ENCODE peak calls at places on chromosomes 12 and 14, in five cellular contexts. S is stimulated activated CD4-positive, alpha-beta T cell treated with anti-CD3 and anti-CD28 coated beads, Interleukin-2, amount 100 ng/mL, for 48 hours; Y is activated naive CD4-positive, alpha-beta T cell; T is pons; G is H54. P is an unnamed sample.

GRCh38 chr12:124517260-124518050 is 50.0 kb downstream of the NCOR2 start:
- DNase-seq in T (peak; percentile 86), S (no peak), Y (no peak), G (no peak), P (no peak)

GRCh38 chr14:101235042-101235871 is 326.0 kb upstream of the DIO3 start:
- DNase-seq in G (peak; percentile 86), S (peak; percentile 34), T (peak; percentile 29), Y (no peak), P (peak; percentile 91)

GRCh38 chr12:59654061-59654460 is 58.2 kb downstream of the SLC16A7 start:
- DNase-seq in Y (no peak), S (no peak), T (no peak), G (no peak), P (no peak)

GRCh38 chr14:29930283-29930682 is 2.6 kb upstream of the PRKD1 start:
- DNase-seq in Y (no peak), T (no peak), S (no peak), G (peak; percentile 21), P (no peak)

GRCh38 chr14:54665938-54666337 is 99.0 kb downstream of the SAMD4A start:
- DNase-seq in S (no peak), T (no peak), Y (no peak), G (no peak), P (no peak)

GRCh38 chr14:59308706-59309105 is 120.2 kb downstream of the DAAM1 start:
- DNase-seq in S (no peak), T (no peak), G (no peak), Y (no peak), P (no peak)

GRCh38 chr12:63151898-63152700 is 1.1 kb upstream of the AVPR1A start:
- DNase-seq in G (peak; percentile 13), S (no peak), T (peak; percentile 43), Y (no peak), P (peak; percentile 83)

GRCh38 chr12:83016226-83016835 is 329.6 kb downstream of the TMTC2 start:
- DNase-seq in S (no peak), T (peak; percentile 75), Y (no peak), G (peak; percentile 6), P (no peak)

GRCh38 chr12:65556676-65557424 is 267.4 kb upstream of the HMGA2 start:
- DNase-seq in Y (peak; percentile 25), S (peak; percentile 65), G (peak; percentile 41), T (peak; percentile 46), P (peak; percentile 89)

P was measured in iPS-NIHi11.